ENCODE peak calls at places on chromosomes 11 and 22, in six cellular contexts. K is thyroid gland, O is tibial artery, V is A549, F is neuronal stem cell, U is psoas muscle. M is an unnamed sample.

GRCh38 chr22:24697671-24698082 is 76.8 kb downstream of the PIWIL3 start:
- DNase-seq in U (no peak), K (peak; percentile 51), F (no peak), V (no peak), O (peak; percentile 69), M (no peak)

GRCh38 chr11:76767659-76768058 is 15.5 kb upstream of the TSKU start:
- DNase-seq in F (no peak), V (no peak), U (no peak), K (no peak), O (no peak), M (no peak)

GRCh38 chr11:92266821-92267220 is 42.2 kb downstream of the FAT3 start:
- DNase-seq in K (no peak), U (no peak), F (no peak), V (no peak), O (no peak), M (no peak)

GRCh38 chr22:40679249-40679963 is at the start of gene MCHR1:
- DNase-seq in U (no peak), F (no peak), O (no peak), V (no peak), K (peak; percentile 17), M (no peak)

GRCh38 chr11:92552942-92553341 is 328.3 kb downstream of the FAT3 start:
- DNase-seq in K (no peak), U (no peak), O (no peak), F (no peak), V (peak; percentile 4), M (no peak)

GRCh38 chr11:59678118-59678812 is 9.4 kb upstream of the PATL1 start:
- DNase-seq in F (no peak), O (no peak), U (no peak), K (no peak), V (no peak), M (no peak)

GRCh38 chr11:114084414-114084813 is 24.9 kb downstream of the ZBTB16 start:
- DNase-seq in F (no peak), K (no peak), U (no peak), V (no peak), O (no peak), M (no peak)

GRCh38 chr22:47626428-47627390 is 864.3 kb downstream of the TBC1D22A start:
- DNase-seq in V (peak; percentile 25), K (no peak), U (no peak), O (no peak), F (no peak), M (no peak)

GRCh38 chr11:119888119-119888518 is 159.1 kb upstream of the NECTIN1 start:
- DNase-seq in V (no peak), O (no peak), F (no peak), U (no peak), K (no peak), M (no peak)

GRCh38 chr11:10351768-10352641 is 47.1 kb downstream of the ADM start:
- DNase-seq in O (no peak), F (peak; percentile 82), K (peak; percentile 54), U (peak; percentile 63), V (peak; percentile 59), M (no peak)

GRCh38 chr11:12494699-12495098 is 117.3 kb downstream of the PARVA start:
- DNase-seq in F (no peak), O (no peak), V (no peak), K (no peak), U (no peak), M (no peak)

GRCh38 chr11:68067991-68068390 is 29.2 kb downstream of the TCIRG1 start:
- DNase-seq in F (no peak), K (no peak), V (no peak), U (no peak), O (no peak), M (no peak)

GRCh38 chr22:38930512-38930911 is 26.9 kb upstream of the APOBEC3A start:
- DNase-seq in F (no peak), O (no peak), K (no peak), U (no peak), V (no peak), M (no peak)

GRCh38 chr22:35099883-35100282 is 33.9 kb downstream of the ISX start:
- DNase-seq in U (no peak), F (no peak), V (peak; percentile 2), K (no peak), O (no peak), M (no peak)

GRCh38 chr11:45665206-45665932 is at the start of gene CHST1:
- DNase-seq in U (peak; percentile 77), K (peak; percentile 88), V (peak; percentile 21), O (peak; percentile 55), F (no peak), M (no peak)

GRCh38 chr22:36872084-36872483 is 11.3 kb downstream of the NCF4 start:
- DNase-seq in V (no peak), K (no peak), O (no peak), F (no peak), U (no peak), M (no peak)

GRCh38 chr11:77188912-77189491 is 61.0 kb downstream of the MYO7A start:
- DNase-seq in F (no peak), U (peak; percentile 39), K (no peak), V (no peak), O (no peak), M (no peak)

GRCh38 chr11:26228778-26229177 is 103.2 kb upstream of the ANO3 start:
- DNase-seq in F (no peak), K (no peak), V (peak; percentile 7), U (no peak), O (no peak), M (no peak)

GRCh38 chr11:120773501-120774031 is 250.3 kb upstream of the TBCEL start:
- DNase-seq in K (no peak), F (no peak), V (no peak), O (no peak), U (no peak), M (no peak)

GRCh38 chr11:120137611-120138521 is at the start of gene TRIM29:
- DNase-seq in U (no peak), O (peak; percentile 7), K (peak; percentile 65), F (no peak), V (no peak), M (no peak)

GRCh38 chr22:17120711-17121234 is 387 bp downstream of the TMEM121B start:
- DNase-seq in K (no peak), U (peak; percentile 55), O (no peak), V (no peak), F (peak; percentile 59), M (no peak)

GRCh38 chr11:16070573-16070972 is 285.8 kb downstream of the SOX6 start:
- DNase-seq in O (no peak), V (no peak), F (no peak), K (no peak), U (no peak), M (no peak)

GRCh38 chr22:22397292-22397870 is 111.2 kb downstream of the ZNF280B start:
- DNase-seq in K (no peak), U (no peak), V (peak; percentile 61), F (no peak), O (peak; percentile 46), M (no peak)

GRCh38 chr11:23570828-23571227 is 710.6 kb upstream of the CCDC179 start:
- DNase-seq in F (no peak), O (no peak), U (no peak), V (no peak), K (no peak), M (no peak)

GRCh38 chr11:70201876-70202861 is 927 bp upstream of the FADD start:
- DNase-seq in V (no peak), O (no peak), U (no peak), F (no peak), K (no peak), M (no peak)

GRCh38 chr22:44884968-44885805 is 124.6 kb downstream of the PHF21B start:
- DNase-seq in O (no peak), U (peak; percentile 36), V (no peak), F (no peak), K (no peak), M (no peak)

GRCh38 chr11:113563766-113564165 is 88.6 kb upstream of the DRD2 start:
- DNase-seq in K (no peak), V (no peak), O (no peak), U (no peak), F (no peak), M (no peak)

GRCh38 chr22:26143801-26144325 is 25.4 kb upstream of the SEZ6L start:
- DNase-seq in K (peak; percentile 76), V (no peak), U (no peak), O (no peak), F (no peak), M (no peak)

GRCh38 chr11:118790357-118791014 is 478 bp downstream of the DDX6 start:
- DNase-seq in V (peak; percentile 63), K (peak; percentile 49), U (peak; percentile 72), F (peak; percentile 53), O (peak; percentile 77), M (peak; percentile 77)

GRCh38 chr11:13440100-13440855 is 22.7 kb downstream of the BTBD10 start:
- DNase-seq in O (peak; percentile 25), K (no peak), F (no peak), V (peak; percentile 78), U (peak; percentile 39), M (no peak)

GRCh38 chr11:78742430-78742829 is 167.8 kb upstream of the NARS2 start:
- DNase-seq in K (peak; percentile 98), O (no peak), V (no peak), U (peak; percentile 74), F (no peak), M (no peak)

GRCh38 chr11:45100338-45100737 is 46.1 kb upstream of the PRDM11 start:
- DNase-seq in V (peak; percentile 61), F (no peak), K (no peak), O (no peak), U (no peak), M (peak; percentile 18)

GRCh38 chr11:66639066-66639813 is 737 bp downstream of the RBM4 start:
- DNase-seq in V (peak; percentile 31), F (no peak), U (no peak), O (peak; percentile 29), K (no peak), M (peak; percentile 62)
- H3K4me1 ChIP-seq in V (peaks cover 48% of the 10 kb centered on the region), F (peaks cover 32% of the 10 kb centered on the region), U (peaks cover 54% of the 10 kb centered on the region), O (peaks cover 64% of the 10 kb centered on the region), K (peaks cover 40% of the 10 kb centered on the region), M (peaks cover 54% of the 10 kb centered on the region)

GRCh38 chr11:3357994-3358676 is 20.8 kb downstream of the ZNF195 start:
- DNase-seq in V (no peak), O (no peak), F (no peak), K (no peak), U (no peak), M (no peak)
- H3K9me3 ChIP-seq in V (peaks cover 96% of the 10 kb centered on the region), O (peaks cover 43% of the 10 kb centered on the region), F (peaks cover 45% of the 10 kb centered on the region), K (no peaks in the 10 kb centered on the region), U (peaks cover 79% of the 10 kb centered on the region), M (peaks cover 97% of the 10 kb centered on the region)

DNA sequence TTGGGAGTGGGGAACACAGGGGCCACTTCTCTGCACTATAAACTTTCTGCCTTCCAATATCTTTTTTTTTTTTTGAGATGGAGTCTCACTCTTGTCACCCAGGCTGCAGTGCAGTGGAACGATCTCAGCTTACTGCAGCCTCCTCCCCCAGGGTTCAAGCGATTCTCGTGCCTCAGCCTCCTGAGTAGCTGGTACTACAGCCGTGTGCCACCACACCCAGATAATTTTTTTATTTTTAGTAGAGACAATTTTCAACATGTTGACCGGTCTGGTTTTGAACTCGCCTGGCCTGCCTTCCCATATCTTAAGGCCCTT is 1.7 kb downstream of the SLC3A2 start:
- DNase-seq in K (no peak), O (no peak), V (no peak), F (no peak), U (no peak), M (no peak)
- H3K4me1 ChIP-seq in K (peaks cover 33% of the 10 kb centered on the region), O (peaks cover 63% of the 10 kb centered on the region), V (peaks cover 61% of the 10 kb centered on the region), F (peaks cover 36% of the 10 kb centered on the region), U (peaks cover 44% of the 10 kb centered on the region), M (peaks cover 42% of the 10 kb centered on the region)

GRCh38 chr22:49010901-49011300 is 816.8 kb downstream of the BRD1 start:
- DNase-seq in K (no peak), F (no peak), U (peak; percentile 33), O (no peak), V (no peak), M (no peak)
- H3K9me3 ChIP-seq in K (no peaks in the 10 kb centered on the region), F (no peaks in the 10 kb centered on the region), U (no peaks in the 10 kb centered on the region), O (no peaks in the 10 kb centered on the region), V (no peaks in the 10 kb centered on the region), M (no peaks in the 10 kb centered on the region)

GRCh38 chr11:62555464-62556092 is 9.0 kb upstream of the AHNAK start:
- DNase-seq in F (no peak), U (peak; percentile 61), O (peak; percentile 63), K (no peak), V (no peak), M (peak; percentile 87)
- H3K4me1 ChIP-seq in F (peaks cover 45% of the 10 kb centered on the region), U (peaks cover 66% of the 10 kb centered on the region), O (peaks cover 79% of the 10 kb centered on the region), K (peaks cover 66% of the 10 kb centered on the region), V (peaks cover 90% of the 10 kb centered on the region), M (peaks cover 100% of the 10 kb centered on the region)